ENCODE peak calls at places on chromosomes 4 and X, in six cellular contexts. Q, L, F, C, R and V are unnamed samples.

GRCh38 chr4:89111833-89112563 is 665 bp downstream of the TIGD2 start:
- DNase-seq in F (no peak), Q (peak), C (peak), L (peak), R (no peak), V (peak)

GRCh38 chrX:115367455-115367854 is 77.9 kb downstream of the LUZP4 start:
- DNase-seq in F (no peak), L (no peak), C (no peak), R (no peak), Q (no peak), V (no peak)

GRCh38 chr4:144894525-144894924 is 203.5 kb downstream of the ANAPC10 start:
- DNase-seq in R (no peak), Q (no peak), F (no peak), L (no peak), C (no peak), V (peak)

GRCh38 chr4:136922066-136922465 is 610.2 kb downstream of the PCDH18 start:
- DNase-seq in C (no peak), L (no peak), F (no peak), R (no peak), Q (no peak), V (no peak)

GRCh38 chrX:106933538-106933961 is 13.3 kb downstream of the CLDN2 start:
- DNase-seq in F (no peak), Q (peak), L (no peak), C (peak), R (no peak), V (no peak)

GRCh38 chr4:41550308-41550707 is 12.4 kb downstream of the LIMCH1 start:
- DNase-seq in R (no peak), C (no peak), L (no peak), F (no peak), Q (no peak), V (no peak)

GRCh38 chr4:98662619-98663225 is 4.3 kb upstream of the TSPAN5 start:
- DNase-seq in Q (no peak), F (no peak), L (no peak), R (no peak), C (no peak), V (no peak)

GRCh38 chrX:74835566-74835965 is 89.7 kb downstream of the NEXMIF start:
- DNase-seq in F (no peak), R (no peak), C (peak), Q (no peak), L (no peak), V (no peak)

GRCh38 chr4:168830777-168831512 is 179.1 kb downstream of the CBR4 start:
- DNase-seq in L (no peak), F (no peak), Q (peak), R (no peak), C (no peak), V (no peak)

GRCh38 chrX:106510713-106511411 is 100.9 kb upstream of the RADX start:
- DNase-seq in L (no peak), Q (no peak), F (no peak), C (no peak), R (no peak), V (no peak)

GRCh38 chr4:141657550-141657949 is 21.2 kb downstream of the IL15 start:
- DNase-seq in F (no peak), C (no peak), R (no peak), Q (no peak), L (no peak), V (no peak)

GRCh38 chr4:36213956-36214355 is 30.4 kb downstream of the ARAP2 start:
- DNase-seq in F (no peak), C (no peak), Q (no peak), R (no peak), L (no peak), V (no peak)

GRCh38 chrX:151694661-151695582 is at the start of gene PRRG3:
- DNase-seq in L (no peak), C (no peak), F (no peak), Q (no peak), R (no peak), V (no peak)

GRCh38 chr4:186392017-186392416 is 126.0 kb downstream of the F11 start:
- DNase-seq in C (no peak), Q (no peak), F (no peak), R (no peak), L (no peak), V (no peak)
- TF ChIP-seq GABPA in C (no peak), Q (no peak), F (no peak), R (no peak), L (no peak), V (no peak)

GRCh38 chr4:73831569-73831968 is 4.9 kb upstream of the CXCL6 start:
- DNase-seq in L (no peak), C (no peak), Q (no peak), F (no peak), R (no peak), V (no peak)
- TF ChIP-seq POLR2AphosphoS5 in L (no peak), C (no peak), Q (no peak), F (no peak), R (no peak), V (no peak)

DNA sequence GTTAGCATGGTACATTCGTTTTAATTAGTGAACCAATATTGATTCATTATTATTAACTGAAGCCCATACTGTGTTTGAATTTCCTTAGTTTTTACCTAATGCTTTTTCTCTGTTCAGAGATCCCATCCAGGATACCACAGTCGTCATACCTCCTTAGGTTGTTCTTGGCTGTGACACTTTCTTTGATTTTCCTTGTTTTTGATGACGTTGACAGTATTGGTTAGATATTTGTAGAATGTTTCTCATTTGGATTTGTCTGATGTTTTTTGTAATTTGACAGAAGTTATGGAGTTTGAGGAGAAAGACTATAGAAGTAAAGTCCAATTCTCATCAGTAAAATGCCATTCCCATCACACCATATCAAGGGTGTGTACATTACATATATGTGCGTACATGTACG is 16.2 kb upstream of the RAP2C start:
- DNase-seq in Q (no peak), L (no peak), F (no peak), R (no peak), C (no peak), V (no peak)
- H3K27ac ChIP-seq in Q (no peak), L (no peak), F (no peak), R (no peak), C (no peak), V (no peak)

DNA sequence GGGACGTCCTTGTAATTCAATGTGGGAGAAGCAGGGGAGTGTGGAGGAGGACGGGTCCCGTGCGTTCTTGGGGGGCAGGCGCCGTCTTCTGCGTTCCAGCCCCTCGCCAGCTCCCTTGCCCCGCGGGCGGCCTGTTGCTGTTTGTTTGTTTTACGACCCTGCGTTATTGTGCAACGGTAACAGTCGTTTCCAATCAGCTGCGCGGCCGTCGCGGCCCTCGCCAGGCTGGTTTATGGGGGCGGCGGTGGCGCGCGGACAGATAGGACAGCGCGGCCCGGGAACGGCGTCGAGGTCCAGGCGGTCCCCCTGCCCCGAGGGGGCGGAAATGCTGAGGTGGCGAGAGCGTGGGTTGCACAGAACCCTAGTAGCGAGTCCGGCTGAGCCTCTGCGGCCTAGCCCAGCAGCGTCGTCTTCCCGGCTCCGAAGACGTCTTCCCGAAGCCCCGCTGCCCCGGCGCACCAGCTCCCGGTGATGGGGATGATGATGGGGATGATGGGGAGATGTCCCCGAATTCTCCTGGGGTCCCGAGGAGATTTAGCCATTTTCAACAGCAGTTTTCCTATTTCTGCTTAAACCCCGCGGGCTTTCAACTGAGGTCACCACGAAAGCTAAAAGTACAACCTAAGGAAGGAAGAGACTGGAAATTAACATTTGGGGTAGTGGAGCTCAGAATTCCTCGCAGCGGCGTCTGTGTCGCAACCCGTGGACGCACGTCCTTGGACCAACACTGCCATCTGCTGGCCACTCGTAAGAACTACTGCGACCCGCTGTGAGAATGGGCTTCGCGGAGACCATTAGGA is 4.8 kb downstream of the PDGFRA start:
- DNase-seq in F (no peak), C (peak), Q (peak), R (no peak), L (peak), V (peak)
- TF ChIP-seq GABPA in F (no peak), C (no peak), Q (no peak), R (no peak), L (no peak), V (no peak)

GRCh38 chr4:107826427-107826980 is 1.8 kb downstream of the SGMS2 start:
- DNase-seq in R (no peak), C (no peak), Q (no peak), L (no peak), F (no peak), V (no peak)

GRCh38 chr4:107825072-107825789 is 499 bp downstream of the SGMS2 start:
- DNase-seq in L (no peak), F (no peak), Q (peak), R (no peak), C (no peak), V (no peak)

GRCh38 chr4:107824367-107825071 is at the start of gene SGMS2:
- DNase-seq in Q (peak), R (no peak), L (peak), F (no peak), C (peak), V (peak)

GRCh38 chr4:107828315-107828714 is 3.6 kb downstream of the SGMS2 start:
- DNase-seq in F (no peak), Q (no peak), R (no peak), L (no peak), C (no peak), V (no peak)

DNA sequence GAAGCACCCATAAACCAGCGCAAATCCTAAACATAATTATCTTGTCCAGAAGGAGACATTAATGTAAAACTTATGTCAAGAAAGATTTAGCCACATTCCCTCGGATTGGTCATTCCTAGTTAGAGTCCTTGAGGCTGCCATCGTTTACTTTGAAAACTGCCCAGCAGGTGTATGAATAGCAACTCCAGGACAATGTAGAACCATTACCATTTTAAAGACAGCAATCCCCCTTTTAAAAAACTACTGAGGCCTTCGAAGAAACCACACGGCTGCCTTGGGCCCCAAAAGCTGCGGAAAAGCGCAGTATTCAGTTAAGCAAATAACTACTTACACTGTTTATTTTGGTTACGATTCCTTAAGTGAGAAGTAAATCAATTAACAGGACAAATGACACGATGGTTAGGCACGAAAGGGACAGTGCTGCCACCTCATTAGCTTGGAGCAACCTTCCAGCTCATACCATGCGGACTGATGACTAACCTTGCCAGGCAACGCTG is 814 bp upstream of the SGMS2 start:
- DNase-seq in F (no peak), Q (no peak), C (no peak), R (peak), L (no peak), V (no peak)
- TF ChIP-seq POLR2AphosphoS5 in F (no peak), Q (no peak), C (no peak), R (no peak), L (no peak), V (no peak)